ENCODE peak calls at places on chromosomes 7 and 10, in seven cellular contexts. R is left lobe of liver, V is nephron progenitor cell, L is spleen, T is AG10803, D is coronary artery, B is posterior vena cava. C is an unnamed sample.

GRCh38 chr10:43046288-43046991 is 30.4 kb upstream of the RET start:
- DNase-seq in R (peak; percentile 31), V (peak; percentile 8), L (no peak), T (no peak), D (peak; percentile 59), B (peak; percentile 67), C (no peak)

GRCh38 chr7:157411580-157411979 is 74.8 kb downstream of the DNAJB6 start:
- DNase-seq in R (no peak), V (no peak), L (peak; percentile 63), T (no peak), D (no peak), B (no peak), C (no peak)

GRCh38 chr7:741850-742249 is 14.8 kb upstream of the PRKAR1B start:
- DNase-seq in R (no peak), V (no peak), L (peak; percentile 35), T (no peak), D (no peak), B (peak; percentile 52), C (no peak)

GRCh38 chr10:42630537-42631134 is 7.7 kb downstream of the ZNF33B start:
- DNase-seq in R (no peak), V (no peak), L (no peak), T (peak; percentile 4), D (no peak), B (no peak), C (no peak)

GRCh38 chr7:45057853-45058252 is 30.9 kb downstream of the NACAD start:
- DNase-seq in R (peak; percentile 14), V (no peak), L (peak; percentile 43), T (no peak), D (no peak), B (no peak), C (no peak)

GRCh38 chr10:131082991-131083465 is 228.5 kb downstream of the TCERG1L start:
- DNase-seq in R (no peak), V (no peak), L (peak; percentile 56), T (no peak), D (no peak), B (peak; percentile 69), C (no peak)

GRCh38 chr7:136878878-136879277 is 10.4 kb downstream of the CHRM2 start:
- DNase-seq in R (no peak), V (no peak), L (no peak), T (no peak), D (no peak), B (no peak), C (no peak)

GRCh38 chr7:7201583-7202374 is 19.4 kb downstream of the C1GALT1 start:
- DNase-seq in R (no peak), V (peak; percentile 16), L (peak; percentile 84), T (no peak), D (no peak), B (no peak), C (peak; percentile 66)

GRCh38 chr10:79146611-79147130 is 77.9 kb downstream of the ZMIZ1 start:
- DNase-seq in R (peak; percentile 85), V (no peak), L (peak; percentile 89), T (peak; percentile 80), D (no peak), B (peak; percentile 89), C (peak; percentile 97)

GRCh38 chr10:75263806-75264205 is 28.0 kb upstream of the COMTD1 start:
- DNase-seq in R (no peak), V (no peak), L (no peak), T (no peak), D (no peak), B (peak; percentile 43), C (peak; percentile 80)

GRCh38 chr10:99983280-99983988 is 26.3 kb downstream of the DNMBP start:
- DNase-seq in R (peak; percentile 55), V (peak; percentile 21), L (no peak), T (peak; percentile 85), D (no peak), B (peak; percentile 85), C (no peak)

GRCh38 chr10:127186846-127187245 is 9.5 kb downstream of the INSYN2A start:
- DNase-seq in R (no peak), V (no peak), L (no peak), T (no peak), D (no peak), B (no peak), C (no peak)

GRCh38 chr10:61815505-61815904 is 86.0 kb upstream of the ARID5B start:
- DNase-seq in R (no peak), V (no peak), L (no peak), T (peak; percentile 35), D (no peak), B (no peak), C (no peak)

GRCh38 chr10:101617102-101617823 is 29.1 kb downstream of the DPCD start:
- DNase-seq in R (no peak), V (no peak), L (peak; percentile 55), T (no peak), D (peak; percentile 43), B (no peak), C (no peak)

GRCh38 chr10:112080284-112080683 is 103.3 kb downstream of the GPAM start:
- DNase-seq in R (no peak), V (no peak), L (no peak), T (no peak), D (no peak), B (no peak), C (no peak)

GRCh38 chr10:32377458-32378370 is 30.8 kb upstream of the EPC1 start:
- DNase-seq in R (no peak), V (peak; percentile 10), L (no peak), T (peak; percentile 44), D (no peak), B (no peak), C (peak; percentile 45)

GRCh38 chr10:52318822-52319464 is 4.9 kb downstream of the DKK1 start:
- DNase-seq in R (no peak), V (no peak), L (no peak), T (peak; percentile 95), D (no peak), B (no peak), C (no peak)

GRCh38 chr7:117323585-117323876 is 673 bp upstream of the WNT2 start:
- DNase-seq in R (no peak), V (no peak), L (no peak), T (no peak), D (no peak), B (no peak), C (no peak)

GRCh38 chr10:11776080-11776479 is 33.9 kb downstream of the ECHDC3 start:
- DNase-seq in R (no peak), V (no peak), L (no peak), T (no peak), D (no peak), B (no peak), C (no peak)

GRCh38 chr7:37085600-37085999 is 361.3 kb upstream of the AOAH start:
- DNase-seq in R (no peak), V (no peak), L (no peak), T (no peak), D (no peak), B (no peak), C (no peak)

GRCh38 chr10:69959911-69960310 is 92.7 kb upstream of the MACROH2A2 start:
- DNase-seq in R (no peak), V (no peak), L (no peak), T (no peak), D (no peak), B (no peak), C (no peak)

GRCh38 chr10:25493122-25493893 is 318.5 kb downstream of the GPR158 start:
- DNase-seq in R (no peak), V (no peak), L (no peak), T (no peak), D (no peak), B (no peak), C (no peak)

GRCh38 chr7:102840404-102840803 is 72.4 kb upstream of the LRRC17 start:
- DNase-seq in R (no peak), V (no peak), L (no peak), T (no peak), D (no peak), B (no peak), C (no peak)

GRCh38 chr10:124035928-124036558 is 57.4 kb downstream of the CHST15 start:
- DNase-seq in R (no peak), V (peak; percentile 39), L (peak; percentile 98), T (no peak), D (no peak), B (peak; percentile 89), C (peak; percentile 36)

GRCh38 chr7:12102101-12102500 is 109.0 kb upstream of the TMEM106B start:
- DNase-seq in R (no peak), V (peak; percentile 10), L (no peak), T (no peak), D (no peak), B (no peak), C (peak; percentile 3)

GRCh38 chr7:36658603-36659516 is 65.4 kb downstream of the AOAH start:
- DNase-seq in R (no peak), V (peak; percentile 27), L (no peak), T (peak; percentile 80), D (no peak), B (no peak), C (no peak)

GRCh38 chr10:1600861-1601260 is 136.5 kb downstream of the ADARB2 start:
- DNase-seq in R (peak; percentile 16), V (no peak), L (no peak), T (no peak), D (no peak), B (no peak), C (no peak)

GRCh38 chr7:111138196-111138569 is 47.3 kb downstream of the LRRN3 start:
- DNase-seq in R (no peak), V (peak; percentile 27), L (peak; percentile 71), T (peak; percentile 60), D (no peak), B (peak; percentile 84), C (peak; percentile 48)

GRCh38 chr7:104272767-104273384 is 55.5 kb upstream of the LHFPL3 start:
- DNase-seq in R (no peak), V (no peak), L (no peak), T (peak; percentile 46), D (no peak), B (no peak), C (no peak)

GRCh38 chr10:3911241-3911640 is 126.2 kb upstream of the KLF6 start:
- DNase-seq in R (no peak), V (no peak), L (no peak), T (no peak), D (no peak), B (no peak), C (no peak)

GRCh38 chr10:92124524-92125168 is 166.2 kb downstream of the CPEB3 start:
- DNase-seq in R (peak; percentile 76), V (no peak), L (no peak), T (peak; percentile 63), D (peak; percentile 71), B (no peak), C (peak; percentile 62)

GRCh38 chr7:15463801-15464761 is 97.7 kb downstream of the AGMO start:
- DNase-seq in R (no peak), V (no peak), L (no peak), T (peak; percentile 77), D (no peak), B (no peak), C (no peak)

GRCh38 chr7:10412426-10413019 is 561.1 kb upstream of the PHF14 start:
- DNase-seq in R (no peak), V (peak; percentile 34), L (no peak), T (peak; percentile 4), D (no peak), B (no peak), C (no peak)

GRCh38 chr7:3200504-3200903 is 100.5 kb upstream of the SDK1 start:
- DNase-seq in R (no peak), V (no peak), L (peak; percentile 20), T (no peak), D (no peak), B (no peak), C (no peak)

GRCh38 chr10:13894412-13895093 is 307.8 kb downstream of the PRPF18 start:
- DNase-seq in R (no peak), V (no peak), L (no peak), T (peak; percentile 34), D (no peak), B (no peak), C (no peak)

C was measured in thyroid gland.